ENCODE peak calls at places on chromosome 4, in five cellular contexts. One of them, this sample, is unnamed.

GRCh38 chr4:52106701-52107100 is 55.6 kb downstream of the SPATA18 start:
- DNase-seq in GM13976: no peak
- DNase-seq in activated naive CD8-positive, alpha-beta T cell treated with anti-CD3 and anti-CD28 coated beads, Interleukin-2, amount 50 U/mL, for 24 hours: no peak
- DNase-seq in body of pancreas: no peak
- DNase-seq in stimulated activated naive CD8-positive, alpha-beta T cell treated with anti-CD3 and anti-CD28 coated beads, Interleukin-15, Interleukin-2, amounts not matched to agents 100 U/mL and 50 U/mL, for 24 hours: no peak
- DNase-seq in this sample: no peak

GRCh38 chr4:40514409-40515025 is 115.1 kb downstream of the RBM47 start:
- DNase-seq in activated naive CD8-positive, alpha-beta T cell treated with anti-CD3 and anti-CD28 coated beads, Interleukin-2, amount 50 U/mL, for 24 hours: no peak
- DNase-seq in GM13976: no peak
- DNase-seq in body of pancreas: peak; percentile 72
- DNase-seq in stimulated activated naive CD8-positive, alpha-beta T cell treated with anti-CD3 and anti-CD28 coated beads, Interleukin-15, Interleukin-2, amounts not matched to agents 100 U/mL and 50 U/mL, for 24 hours: no peak
- DNase-seq in this sample: no peak

GRCh38 chr4:139913398-139913990 is 240.5 kb downstream of the MAML3 start:
- DNase-seq in GM13976: no peak
- DNase-seq in activated naive CD8-positive, alpha-beta T cell treated with anti-CD3 and anti-CD28 coated beads, Interleukin-2, amount 50 U/mL, for 24 hours: no peak
- DNase-seq in stimulated activated naive CD8-positive, alpha-beta T cell treated with anti-CD3 and anti-CD28 coated beads, Interleukin-15, Interleukin-2, amounts not matched to agents 100 U/mL and 50 U/mL, for 24 hours: no peak
- DNase-seq in body of pancreas: peak; percentile 32
- DNase-seq in this sample: no peak

GRCh38 chr4:89640620-89641366 is 196.2 kb downstream of the SNCA start:
- DNase-seq in stimulated activated naive CD8-positive, alpha-beta T cell treated with anti-CD3 and anti-CD28 coated beads, Interleukin-15, Interleukin-2, amounts not matched to agents 100 U/mL and 50 U/mL, for 24 hours: no peak
- DNase-seq in activated naive CD8-positive, alpha-beta T cell treated with anti-CD3 and anti-CD28 coated beads, Interleukin-2, amount 50 U/mL, for 24 hours: no peak
- DNase-seq in GM13976: no peak
- DNase-seq in body of pancreas: peak; percentile 43
- DNase-seq in this sample: no peak

GRCh38 chr4:153114771-153115321 is 89.4 kb upstream of the TRIM2 start:
- DNase-seq in body of pancreas: no peak
- DNase-seq in activated naive CD8-positive, alpha-beta T cell treated with anti-CD3 and anti-CD28 coated beads, Interleukin-2, amount 50 U/mL, for 24 hours: peak; percentile 37
- DNase-seq in GM13976: no peak
- DNase-seq in stimulated activated naive CD8-positive, alpha-beta T cell treated with anti-CD3 and anti-CD28 coated beads, Interleukin-15, Interleukin-2, amounts not matched to agents 100 U/mL and 50 U/mL, for 24 hours: peak; percentile 44
- DNase-seq in this sample: no peak

GRCh38 chr4:138772366-138772765 is 243.2 kb upstream of the NOCT start:
- DNase-seq in activated naive CD8-positive, alpha-beta T cell treated with anti-CD3 and anti-CD28 coated beads, Interleukin-2, amount 50 U/mL, for 24 hours: no peak
- DNase-seq in GM13976: no peak
- DNase-seq in body of pancreas: no peak
- DNase-seq in stimulated activated naive CD8-positive, alpha-beta T cell treated with anti-CD3 and anti-CD28 coated beads, Interleukin-15, Interleukin-2, amounts not matched to agents 100 U/mL and 50 U/mL, for 24 hours: no peak
- DNase-seq in this sample: no peak

GRCh38 chr4:83780334-83780733 is 244.4 kb downstream of the GPAT3 start:
- DNase-seq in stimulated activated naive CD8-positive, alpha-beta T cell treated with anti-CD3 and anti-CD28 coated beads, Interleukin-15, Interleukin-2, amounts not matched to agents 100 U/mL and 50 U/mL, for 24 hours: no peak
- DNase-seq in body of pancreas: no peak
- DNase-seq in GM13976: no peak
- DNase-seq in activated naive CD8-positive, alpha-beta T cell treated with anti-CD3 and anti-CD28 coated beads, Interleukin-2, amount 50 U/mL, for 24 hours: no peak
- DNase-seq in this sample: no peak

GRCh38 chr4:22522706-22523501 is 7.0 kb upstream of the ADGRA3 start:
- DNase-seq in stimulated activated naive CD8-positive, alpha-beta T cell treated with anti-CD3 and anti-CD28 coated beads, Interleukin-15, Interleukin-2, amounts not matched to agents 100 U/mL and 50 U/mL, for 24 hours: no peak
- DNase-seq in body of pancreas: no peak
- DNase-seq in activated naive CD8-positive, alpha-beta T cell treated with anti-CD3 and anti-CD28 coated beads, Interleukin-2, amount 50 U/mL, for 24 hours: no peak
- DNase-seq in GM13976: no peak
- DNase-seq in this sample: no peak

GRCh38 chr4:128600410-128600809 is 209.1 kb upstream of the JADE1 start:
- DNase-seq in stimulated activated naive CD8-positive, alpha-beta T cell treated with anti-CD3 and anti-CD28 coated beads, Interleukin-15, Interleukin-2, amounts not matched to agents 100 U/mL and 50 U/mL, for 24 hours: no peak
- DNase-seq in body of pancreas: peak; percentile 38
- DNase-seq in activated naive CD8-positive, alpha-beta T cell treated with anti-CD3 and anti-CD28 coated beads, Interleukin-2, amount 50 U/mL, for 24 hours: no peak
- DNase-seq in GM13976: no peak
- DNase-seq in this sample: no peak

GRCh38 chr4:62548108-62548524 is 1348.0 kb downstream of the ADGRL3 start:
- DNase-seq in stimulated activated naive CD8-positive, alpha-beta T cell treated with anti-CD3 and anti-CD28 coated beads, Interleukin-15, Interleukin-2, amounts not matched to agents 100 U/mL and 50 U/mL, for 24 hours: no peak
- DNase-seq in activated naive CD8-positive, alpha-beta T cell treated with anti-CD3 and anti-CD28 coated beads, Interleukin-2, amount 50 U/mL, for 24 hours: no peak
- DNase-seq in GM13976: no peak
- DNase-seq in body of pancreas: no peak
- DNase-seq in this sample: no peak

GRCh38 chr4:3202836-3203820 is 45.8 kb upstream of the MSANTD1 start:
- DNase-seq in GM13976: no peak
- DNase-seq in activated naive CD8-positive, alpha-beta T cell treated with anti-CD3 and anti-CD28 coated beads, Interleukin-2, amount 50 U/mL, for 24 hours: peak; percentile 30
- DNase-seq in body of pancreas: peak; percentile 17
- DNase-seq in stimulated activated naive CD8-positive, alpha-beta T cell treated with anti-CD3 and anti-CD28 coated beads, Interleukin-15, Interleukin-2, amounts not matched to agents 100 U/mL and 50 U/mL, for 24 hours: peak; percentile 39
- DNase-seq in this sample: no peak

GRCh38 chr4:174996079-174996478 is 77.9 kb downstream of the ADAM29 start:
- DNase-seq in activated naive CD8-positive, alpha-beta T cell treated with anti-CD3 and anti-CD28 coated beads, Interleukin-2, amount 50 U/mL, for 24 hours: no peak
- DNase-seq in GM13976: no peak
- DNase-seq in stimulated activated naive CD8-positive, alpha-beta T cell treated with anti-CD3 and anti-CD28 coated beads, Interleukin-15, Interleukin-2, amounts not matched to agents 100 U/mL and 50 U/mL, for 24 hours: no peak
- DNase-seq in body of pancreas: no peak
- DNase-seq in this sample: no peak

GRCh38 chr4:4637710-4638109 is 95.9 kb upstream of the STX18 start:
- DNase-seq in stimulated activated naive CD8-positive, alpha-beta T cell treated with anti-CD3 and anti-CD28 coated beads, Interleukin-15, Interleukin-2, amounts not matched to agents 100 U/mL and 50 U/mL, for 24 hours: no peak
- DNase-seq in activated naive CD8-positive, alpha-beta T cell treated with anti-CD3 and anti-CD28 coated beads, Interleukin-2, amount 50 U/mL, for 24 hours: no peak
- DNase-seq in GM13976: peak; percentile 44
- DNase-seq in body of pancreas: no peak
- DNase-seq in this sample: peak; percentile 33

GRCh38 chr4:76430519-76431388 is 4.3 kb upstream of the SHROOM3 start:
- DNase-seq in activated naive CD8-positive, alpha-beta T cell treated with anti-CD3 and anti-CD28 coated beads, Interleukin-2, amount 50 U/mL, for 24 hours: no peak
- DNase-seq in stimulated activated naive CD8-positive, alpha-beta T cell treated with anti-CD3 and anti-CD28 coated beads, Interleukin-15, Interleukin-2, amounts not matched to agents 100 U/mL and 50 U/mL, for 24 hours: no peak
- DNase-seq in GM13976: peak; percentile 58
- DNase-seq in body of pancreas: no peak
- DNase-seq in this sample: no peak

GRCh38 chr4:108181704-108182103 is 13.0 kb upstream of the LEF1 start:
- DNase-seq in body of pancreas: no peak
- DNase-seq in activated naive CD8-positive, alpha-beta T cell treated with anti-CD3 and anti-CD28 coated beads, Interleukin-2, amount 50 U/mL, for 24 hours: no peak
- DNase-seq in stimulated activated naive CD8-positive, alpha-beta T cell treated with anti-CD3 and anti-CD28 coated beads, Interleukin-15, Interleukin-2, amounts not matched to agents 100 U/mL and 50 U/mL, for 24 hours: no peak
- DNase-seq in GM13976: no peak
- DNase-seq in this sample: no peak

GRCh38 chr4:6999172-7000086 is 43.7 kb upstream of the TADA2B start:
- DNase-seq in GM13976: no peak
- DNase-seq in body of pancreas: no peak
- DNase-seq in activated naive CD8-positive, alpha-beta T cell treated with anti-CD3 and anti-CD28 coated beads, Interleukin-2, amount 50 U/mL, for 24 hours: no peak
- DNase-seq in stimulated activated naive CD8-positive, alpha-beta T cell treated with anti-CD3 and anti-CD28 coated beads, Interleukin-15, Interleukin-2, amounts not matched to agents 100 U/mL and 50 U/mL, for 24 hours: no peak
- DNase-seq in this sample: no peak

GRCh38 chr4:114223580-114223979 is 244.1 kb upstream of the ARSJ start:
- DNase-seq in activated naive CD8-positive, alpha-beta T cell treated with anti-CD3 and anti-CD28 coated beads, Interleukin-2, amount 50 U/mL, for 24 hours: no peak
- DNase-seq in body of pancreas: no peak
- DNase-seq in stimulated activated naive CD8-positive, alpha-beta T cell treated with anti-CD3 and anti-CD28 coated beads, Interleukin-15, Interleukin-2, amounts not matched to agents 100 U/mL and 50 U/mL, for 24 hours: no peak
- DNase-seq in GM13976: no peak
- DNase-seq in this sample: no peak

GRCh38 chr4:7929530-7929951 is 10.1 kb downstream of the AFAP1 start:
- DNase-seq in body of pancreas: peak; percentile 33
- DNase-seq in activated naive CD8-positive, alpha-beta T cell treated with anti-CD3 and anti-CD28 coated beads, Interleukin-2, amount 50 U/mL, for 24 hours: no peak
- DNase-seq in stimulated activated naive CD8-positive, alpha-beta T cell treated with anti-CD3 and anti-CD28 coated beads, Interleukin-15, Interleukin-2, amounts not matched to agents 100 U/mL and 50 U/mL, for 24 hours: no peak
- DNase-seq in GM13976: no peak
- DNase-seq in this sample: no peak

GRCh38 chr4:118712872-118713271 is 27.7 kb downstream of the METTL14 start:
- DNase-seq in activated naive CD8-positive, alpha-beta T cell treated with anti-CD3 and anti-CD28 coated beads, Interleukin-2, amount 50 U/mL, for 24 hours: no peak
- DNase-seq in GM13976: no peak
- DNase-seq in body of pancreas: no peak
- DNase-seq in stimulated activated naive CD8-positive, alpha-beta T cell treated with anti-CD3 and anti-CD28 coated beads, Interleukin-15, Interleukin-2, amounts not matched to agents 100 U/mL and 50 U/mL, for 24 hours: no peak
- DNase-seq in this sample: no peak

GRCh38 chr4:18722748-18723191 is 701.2 kb upstream of the LCORL start:
- DNase-seq in body of pancreas: no peak
- DNase-seq in stimulated activated naive CD8-positive, alpha-beta T cell treated with anti-CD3 and anti-CD28 coated beads, Interleukin-15, Interleukin-2, amounts not matched to agents 100 U/mL and 50 U/mL, for 24 hours: no peak
- DNase-seq in GM13976: no peak
- DNase-seq in activated naive CD8-positive, alpha-beta T cell treated with anti-CD3 and anti-CD28 coated beads, Interleukin-2, amount 50 U/mL, for 24 hours: no peak
- DNase-seq in this sample: no peak

GRCh38 chr4:122796801-122797404 is 29.7 kb upstream of the FGF2 start:
- DNase-seq in GM13976: no peak
- DNase-seq in stimulated activated naive CD8-positive, alpha-beta T cell treated with anti-CD3 and anti-CD28 coated beads, Interleukin-15, Interleukin-2, amounts not matched to agents 100 U/mL and 50 U/mL, for 24 hours: no peak
- DNase-seq in activated naive CD8-positive, alpha-beta T cell treated with anti-CD3 and anti-CD28 coated beads, Interleukin-2, amount 50 U/mL, for 24 hours: no peak
- DNase-seq in body of pancreas: no peak
- DNase-seq in this sample: no peak

GRCh38 chr4:126475730-126476129 is 1157.0 kb upstream of the INTU start:
- DNase-seq in activated naive CD8-positive, alpha-beta T cell treated with anti-CD3 and anti-CD28 coated beads, Interleukin-2, amount 50 U/mL, for 24 hours: no peak
- DNase-seq in GM13976: no peak
- DNase-seq in body of pancreas: no peak
- DNase-seq in stimulated activated naive CD8-positive, alpha-beta T cell treated with anti-CD3 and anti-CD28 coated beads, Interleukin-15, Interleukin-2, amounts not matched to agents 100 U/mL and 50 U/mL, for 24 hours: no peak
- DNase-seq in this sample: no peak

GRCh38 chr4:189941005-189941450 is 356 bp downstream of the FRG1 start:
- DNase-seq in GM13976: no peak
- DNase-seq in stimulated activated naive CD8-positive, alpha-beta T cell treated with anti-CD3 and anti-CD28 coated beads, Interleukin-15, Interleukin-2, amounts not matched to agents 100 U/mL and 50 U/mL, for 24 hours: no peak
- DNase-seq in body of pancreas: no peak
- DNase-seq in activated naive CD8-positive, alpha-beta T cell treated with anti-CD3 and anti-CD28 coated beads, Interleukin-2, amount 50 U/mL, for 24 hours: no peak
- DNase-seq in this sample: no peak

This sample was measured in GM12878.